ENCODE peak calls at places on chromosomes 4 and X, in four cellular contexts. X, F, D and V are unnamed samples.

GRCh38 chr4:1628892-1629703 is 55.0 kb downstream of the FAM53A start:
- DNase-seq in D (peak), F (peak), X (peak), V (peak)

GRCh38 chrX:109472939-109473713 is 8.8 kb downstream of the GUCY2F start:
- DNase-seq in D (no peak), F (peak), X (peak), V (no peak)

GRCh38 chr4:114400531-114400930 is 198.1 kb upstream of the UGT8 start:
- DNase-seq in D (no peak), X (no peak), F (no peak), V (no peak)

GRCh38 chr4:184148871-184149637 is 68.6 kb downstream of the ENPP6 start:
- DNase-seq in X (no peak), F (no peak), D (peak), V (no peak)

GRCh38 chr4:144985536-144985935 is 112.5 kb downstream of the ANAPC10 start:
- DNase-seq in F (no peak), X (no peak), D (no peak), V (no peak)

GRCh38 chr4:26321326-26322276 is 787 bp downstream of the RBPJ start:
- DNase-seq in X (peak), F (peak), D (peak), V (no peak)

GRCh38 chr4:3224971-3225850 is 23.7 kb upstream of the MSANTD1 start:
- DNase-seq in X (no peak), D (no peak), F (no peak), V (no peak)

GRCh38 chr4:71229477-71230257 is 109.2 kb upstream of the SLC4A4 start:
- DNase-seq in F (no peak), X (peak), D (peak), V (peak)

DNA sequence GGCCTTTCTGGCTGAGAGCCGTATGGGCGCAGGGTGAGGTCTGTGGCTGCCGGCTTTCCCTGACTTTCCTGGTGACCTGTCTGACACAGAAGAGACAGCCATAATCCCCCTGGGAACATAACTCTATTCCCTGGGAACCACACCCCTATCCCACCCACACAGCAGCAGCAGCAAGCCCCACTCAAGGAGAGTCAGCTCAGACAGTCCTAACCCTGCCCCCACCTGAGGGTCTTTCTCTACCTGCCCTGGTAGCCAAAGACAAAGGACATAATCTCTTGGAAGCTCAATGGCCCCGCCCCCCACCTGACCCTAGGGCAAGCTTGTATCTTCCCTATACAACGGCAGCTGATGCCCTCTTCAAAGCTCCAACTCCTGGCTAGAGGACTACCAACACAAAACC is 74.6 kb downstream of the PABPC4L start:
- DNase-seq in F (no peak), X (no peak), D (no peak), V (no peak)
- H2BK120ac ChIP-seq in F (no peak), X (no peak), D (no peak), V (no peak)

DNA sequence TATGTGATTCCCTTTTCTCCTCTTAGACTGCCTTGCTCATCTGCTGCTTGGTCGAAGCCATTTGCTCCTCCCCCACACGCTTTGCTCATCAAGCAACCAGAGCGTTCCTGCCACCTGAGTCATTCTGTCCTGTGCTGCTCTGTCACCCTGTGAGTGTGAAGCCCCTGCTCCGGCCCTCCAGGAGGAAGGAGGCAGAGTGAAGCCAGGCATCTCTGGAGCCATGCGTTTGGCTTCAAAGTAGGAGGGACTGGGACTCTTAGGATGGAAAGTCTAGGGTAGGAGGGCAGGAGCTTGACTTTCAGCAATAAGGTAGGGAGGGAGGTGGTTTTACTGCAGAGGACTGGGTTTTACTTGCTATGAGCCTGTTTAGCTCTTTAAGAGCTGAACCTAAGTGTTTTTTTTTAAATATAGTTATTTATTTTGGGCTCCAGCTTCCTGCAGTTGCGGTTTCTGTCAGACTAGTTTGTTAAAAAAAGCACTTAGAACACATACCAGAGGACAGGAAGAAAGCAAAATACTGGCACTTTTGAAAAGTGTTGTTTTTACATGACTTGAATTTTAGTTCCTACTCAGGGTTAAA is 63.6 kb downstream of the SPINK2 start:
- DNase-seq in F (peak), D (peak), X (peak), V (peak)
- H2BK5ac ChIP-seq in F (no peak), D (peak), X (peak), V (no peak)

GRCh38 chrX:10175317-10175871 is 18.6 kb downstream of the CLCN4 start:
- DNase-seq in X (peak), F (no peak), D (peak), V (no peak)

GRCh38 chrX:10173331-10173900 is 16.6 kb downstream of the CLCN4 start:
- DNase-seq in D (peak), X (peak), F (peak), V (peak)

GRCh38 chrX:10174810-10175209 is 18.0 kb downstream of the CLCN4 start:
- DNase-seq in F (no peak), D (peak), X (peak), V (no peak)

GRCh38 chrX:10172867-10173266 is 16.1 kb downstream of the CLCN4 start:
- DNase-seq in D (peak), X (peak), F (no peak), V (peak)

DNA sequence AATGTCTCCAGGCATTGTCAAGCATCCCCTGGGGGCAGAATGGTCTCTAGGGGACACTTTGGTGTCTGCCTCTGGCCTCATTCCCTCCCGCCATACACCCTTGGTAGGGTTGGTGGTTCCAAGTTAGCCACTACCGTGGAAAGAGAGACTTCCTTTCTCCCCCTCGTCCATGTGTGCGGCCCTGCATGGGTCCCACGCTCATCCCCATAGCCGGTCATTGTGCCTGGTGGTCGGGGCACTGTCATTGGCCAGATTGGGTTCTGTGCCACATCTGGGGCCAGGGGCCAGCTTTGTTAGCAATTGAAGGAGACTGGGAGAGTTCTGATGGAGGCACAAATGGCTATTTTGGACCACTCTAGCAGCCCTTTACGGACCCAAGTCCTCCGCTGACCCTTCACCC is 17.3 kb downstream of the CLCN4 start:
- DNase-seq in F (no peak), D (no peak), X (no peak), V (no peak)
- H4K8ac ChIP-seq in F (no peak), D (no peak), X (peak), V (no peak)

GRCh38 chrX:114532093-114532805 is 51.6 kb upstream of the HTR2C start:
- DNase-seq in X (no peak), D (peak), F (no peak), V (no peak)
- H2BK120ac ChIP-seq in X (no peak), D (no peak), F (no peak), V (no peak)